ENCODE peak calls at places on chromosomes 12 and 14, in six cellular contexts. S, W, R, X, I and U are unnamed samples.

GRCh38 chr12:68042212-68042699 is 53.0 kb downstream of the IFNG-AS1 start:
- DNase-seq in S (no peak), W (no peak), R (no peak), X (no peak), I (peak; percentile 1), U (no peak)

GRCh38 chr14:76564471-76565119 is 188.7 kb downstream of the ESRRB start:
- DNase-seq in S (peak; percentile 11), W (no peak), R (no peak), X (no peak), I (no peak), U (no peak)

GRCh38 chr12:26100966-26101744 is 23.7 kb downstream of the BHLHE41 start:
- DNase-seq in S (no peak), W (no peak), R (no peak), X (no peak), I (no peak), U (no peak)

GRCh38 chr14:80313806-80314205 is 102.5 kb upstream of the DIO2 start:
- DNase-seq in S (no peak), W (no peak), R (no peak), X (no peak), I (no peak), U (no peak)

GRCh38 chr12:109089683-109090082 is 3.6 kb downstream of the ALKBH2 start:
- DNase-seq in S (no peak), W (no peak), R (no peak), X (no peak), I (no peak), U (no peak)

GRCh38 chr12:49482095-49483051 is 56.5 kb upstream of the KCNH3 start:
- DNase-seq in S (no peak), W (no peak), R (no peak), X (no peak), I (peak; percentile 18), U (no peak)

GRCh38 chr14:44912041-44912869 is 49.5 kb downstream of the KLHL28 start:
- DNase-seq in S (no peak), W (no peak), R (peak; percentile 34), X (no peak), I (no peak), U (no peak)

GRCh38 chr12:77894548-77894947 is 63.9 kb downstream of the NAV3 start:
- DNase-seq in S (no peak), W (no peak), R (no peak), X (no peak), I (no peak), U (no peak)

GRCh38 chr12:56128669-56129209 is 672 bp downstream of the ESYT1 start:
- DNase-seq in S (no peak), W (peak; percentile 76), R (peak; percentile 53), X (no peak), I (no peak), U (no peak)

GRCh38 chr14:105999361-106000028 is 473.1 kb downstream of the TMEM121 start:
- DNase-seq in S (peak; percentile 26), W (no peak), R (no peak), X (peak; percentile 79), I (no peak), U (peak; percentile 44)

GRCh38 chr14:52025952-52026510 is 36.7 kb downstream of the RTRAF start:
- DNase-seq in S (no peak), W (no peak), R (no peak), X (no peak), I (no peak), U (no peak)

GRCh38 chr12:94148841-94149780 is 734 bp downstream of the PLXNC1 start:
- DNase-seq in S (no peak), W (no peak), R (peak; percentile 81), X (no peak), I (peak; percentile 24), U (peak; percentile 67)

GRCh38 chr12:90174198-90174510 is 465.5 kb upstream of the ATP2B1 start:
- DNase-seq in S (no peak), W (no peak), R (no peak), X (no peak), I (peak; percentile 36), U (no peak)

GRCh38 chr12:50790081-50790480 is 26.2 kb downstream of the ATF1 start:
- DNase-seq in S (no peak), W (no peak), R (no peak), X (no peak), I (no peak), U (no peak)

GRCh38 chr12:94963649-94964048 is 39.8 kb downstream of the NDUFA12 start:
- DNase-seq in S (no peak), W (no peak), R (no peak), X (no peak), I (no peak), U (no peak)

GRCh38 chr12:10701226-10701681 is 21.9 kb downstream of the YBX3 start:
- DNase-seq in S (no peak), W (no peak), R (no peak), X (no peak), I (no peak), U (no peak)

GRCh38 chr12:71162832-71163711 is 5.3 kb upstream of the TSPAN8 start:
- DNase-seq in S (no peak), W (no peak), R (no peak), X (no peak), I (no peak), U (no peak)

GRCh38 chr12:34106172-34106571 is 83.9 kb downstream of the ALG10 start:
- DNase-seq in S (no peak), W (no peak), R (no peak), X (no peak), I (no peak), U (no peak)

GRCh38 chr14:71629765-71630502 is 302.3 kb upstream of the RGS6 start:
- DNase-seq in S (no peak), W (no peak), R (peak; percentile 72), X (peak; percentile 77), I (no peak), U (no peak)

GRCh38 chr12:94644141-94644575 is 6.2 kb downstream of the TMCC3 start:
- DNase-seq in S (no peak), W (no peak), R (no peak), X (no peak), I (peak; percentile 68), U (no peak)

GRCh38 chr12:121537814-121538698 is 42.8 kb downstream of the KDM2B start:
- DNase-seq in S (no peak), W (peak; percentile 64), R (peak; percentile 79), X (no peak), I (no peak), U (peak; percentile 21)

GRCh38 chr12:47755655-47756562 is 2.8 kb downstream of the RAPGEF3 start:
- DNase-seq in S (no peak), W (no peak), R (no peak), X (no peak), I (no peak), U (no peak)

GRCh38 chr12:54135621-54136027 is 53.2 kb downstream of the SMUG1 start:
- DNase-seq in S (no peak), W (no peak), R (peak; percentile 56), X (no peak), I (no peak), U (no peak)

GRCh38 chr14:103121161-103121845 is 2.0 kb upstream of the TNFAIP2 start:
- DNase-seq in S (no peak), W (peak; percentile 91), R (no peak), X (no peak), I (no peak), U (no peak)

GRCh38 chr14:99035712-99036593 is 236.0 kb downstream of the BCL11B start:
- DNase-seq in S (no peak), W (peak; percentile 94), R (peak; percentile 45), X (no peak), I (peak; percentile 93), U (no peak)
- H3K4me1 ChIP-seq in S (no peaks in the 10 kb centered on the region), W (peaks cover 18% of the 10 kb centered on the region), R (no peaks in the 10 kb centered on the region), X (peaks cover 20% of the 10 kb centered on the region), I (peaks cover 21% of the 10 kb centered on the region), U (no peaks in the 10 kb centered on the region)

GRCh38 chr12:38411947-38412346 is 95.4 kb downstream of the ALG10B start:
- DNase-seq in S (no peak), W (no peak), R (no peak), X (no peak), I (no peak), U (no peak)

GRCh38 chr12:38417101-38417500 is 100.5 kb downstream of the ALG10B start:
- DNase-seq in S (no peak), W (no peak), R (no peak), X (no peak), I (no peak), U (no peak)

DNA sequence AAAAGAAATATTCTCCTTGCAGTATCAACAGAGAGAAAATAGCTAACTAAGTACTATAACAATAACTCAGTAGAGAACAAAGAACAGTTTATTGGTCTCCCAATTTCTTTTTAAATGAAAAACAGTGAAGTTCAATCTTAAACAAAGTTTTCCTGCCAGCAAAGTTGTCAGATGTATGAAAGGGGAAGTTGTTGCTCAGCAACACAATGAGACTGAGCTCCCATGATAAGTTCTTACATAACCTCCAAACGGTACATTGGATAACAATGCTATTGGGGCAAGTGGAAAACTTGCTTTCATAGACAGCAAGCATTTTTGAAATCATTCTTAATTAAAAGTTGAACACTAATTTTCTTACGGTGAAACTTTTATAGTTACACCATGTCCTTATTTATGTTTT is 94.9 kb downstream of the ALG10B start:
- DNase-seq in S (no peak), W (no peak), R (no peak), X (no peak), I (no peak), U (no peak)
- H3K4me3 ChIP-seq in S (no peak overlapping the region), W (no peak overlapping the region), R (no peak overlapping the region), X (no peak overlapping the region), I (no peak overlapping the region), U (no peak overlapping the region)

DNA sequence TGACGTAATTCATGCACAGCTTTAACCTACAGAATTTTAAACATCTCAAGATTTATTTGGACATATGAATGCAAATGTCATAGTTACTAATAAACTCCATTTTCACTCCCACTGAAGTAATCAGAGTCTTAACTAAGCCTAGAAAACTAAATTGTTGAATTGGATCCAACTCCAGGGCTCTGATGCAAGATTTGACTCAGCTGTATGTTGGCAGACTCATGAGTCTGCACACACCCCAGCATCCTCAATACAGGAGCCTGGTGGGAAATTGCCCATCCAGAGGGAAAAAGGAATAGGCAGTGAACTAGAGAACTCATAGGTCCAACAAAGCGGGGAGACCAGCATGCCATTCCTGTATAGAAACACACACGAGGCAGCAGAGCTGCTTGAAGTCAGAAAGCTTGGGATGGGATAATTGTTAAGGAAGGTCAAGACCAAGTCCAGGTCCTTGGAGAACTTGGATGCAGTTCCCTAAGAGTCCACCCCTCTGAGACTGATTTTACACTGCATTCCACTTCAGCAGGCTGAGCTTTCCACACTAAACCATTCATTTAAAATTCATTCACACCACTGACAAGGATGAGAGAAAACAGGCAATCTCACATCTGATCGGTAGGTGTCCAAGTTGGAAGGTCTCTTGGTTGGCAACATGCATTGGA is 14.5 kb downstream of the TMTC1 start:
- DNase-seq in S (no peak), W (no peak), R (no peak), X (no peak), I (peak; percentile 87), U (no peak)
- H3K4me1 ChIP-seq in S (no peaks in the 10 kb centered on the region), W (peaks cover 13% of the 10 kb centered on the region), R (no peaks in the 10 kb centered on the region), X (peaks cover 35% of the 10 kb centered on the region), I (no peaks in the 10 kb centered on the region), U (no peaks in the 10 kb centered on the region)

GRCh38 chr14:64706552-64707193 is 2.4 kb downstream of the PLEKHG3 start:
- DNase-seq in S (no peak), W (peak; percentile 71), R (peak; percentile 67), X (no peak), I (no peak), U (no peak)

GRCh38 chr14:64707661-64708060 is 3.4 kb downstream of the PLEKHG3 start:
- DNase-seq in S (no peak), W (peak; percentile 38), R (no peak), X (no peak), I (peak; percentile 92), U (no peak)

GRCh38 chr14:64706119-64706465 is 1.9 kb downstream of the PLEKHG3 start:
- DNase-seq in S (no peak), W (peak; percentile 62), R (no peak), X (no peak), I (no peak), U (no peak)

GRCh38 chr14:64709126-64709525 is 4.9 kb downstream of the PLEKHG3 start:
- DNase-seq in S (no peak), W (peak; percentile 50), R (no peak), X (no peak), I (no peak), U (no peak)

GRCh38 chr14:64708148-64709004 is 4.2 kb downstream of the PLEKHG3 start:
- DNase-seq in S (no peak), W (peak; percentile 77), R (no peak), X (no peak), I (peak; percentile 64), U (peak; percentile 34)
- H3K4me3 ChIP-seq in S (no peak overlapping the region), W (peak overlapping the region; percentile 23), R (no peak overlapping the region), X (no peak overlapping the region), I (peak overlapping the region; percentile 20), U (no peak overlapping the region)